ENCODE peak calls at places on chromosomes 3 and 15, in nine cellular contexts. Y is globus pallidus; Q is spleen; F is activated CD4-positive, alpha-beta T cell treated with anti-CD3 and anti-CD28 coated beads, Interleukin-2, amount 10 ng/mL, durations not matched to agents 7 days and 5 days; B is neural progenitor cell; K is HT1080; O is aorta; V is cardiac fibroblast; T is activated naive CD4-positive, alpha-beta T cell treated with anti-CD3 and anti-CD28 coated beads, Interleukin-2, amount 10 ng/mL, durations not matched to agents 7 days and 5 days. U is an unnamed sample.
A peak's percentile ranks its signal among the peaks of the same experiment; 100 is the strongest.

GRCh38 chr3:60755094-60755493 is 496.2 kb downstream of the FHIT start:
- DNase-seq in F (no peak), Q (no peak), T (no peak), V (no peak), Y (peak; percentile 26), B (peak; percentile 56), O (no peak), K (peak; percentile 11), U (peak; percentile 32)

GRCh38 chr3:33236005-33236404 is 17.4 kb upstream of the SUSD5 start:
- DNase-seq in Y (no peak), B (no peak), K (no peak), O (no peak), Q (no peak), V (no peak), T (no peak), F (no peak), U (no peak)

GRCh38 chr3:67000006-67000405 is 1.9 kb downstream of the KBTBD8 start:
- DNase-seq in T (no peak), B (no peak), Q (no peak), F (no peak), V (peak; percentile 87), K (peak; percentile 78), Y (no peak), O (no peak), U (peak; percentile 56)

GRCh38 chr3:119324899-119325298 is 30.7 kb downstream of the ARHGAP31 start:
- DNase-seq in B (no peak), F (no peak), O (no peak), K (no peak), Y (no peak), T (no peak), V (no peak), Q (no peak), U (no peak)

GRCh38 chr3:11019116-11019515 is 26.6 kb downstream of the SLC6A1 start:
- DNase-seq in B (no peak), F (no peak), T (no peak), Y (no peak), V (no peak), Q (no peak), K (peak; percentile 5), O (no peak), U (no peak)

GRCh38 chr3:30810617-30811016 is 83.8 kb downstream of the GADL1 start:
- DNase-seq in Q (no peak), T (no peak), V (no peak), F (no peak), K (no peak), O (peak; percentile 44), Y (no peak), B (no peak), U (no peak)

GRCh38 chr3:12954891-12955650 is 113.7 kb upstream of the RPL32 start:
- DNase-seq in Y (no peak), T (no peak), F (no peak), V (peak; percentile 22), O (peak; percentile 94), K (no peak), Q (peak; percentile 94), B (no peak), U (peak; percentile 93)

GRCh38 chr3:61683409-61684261 is 122.3 kb downstream of the PTPRG start:
- DNase-seq in T (no peak), Q (no peak), V (peak; percentile 59), O (no peak), B (no peak), Y (no peak), F (no peak), K (no peak), U (no peak)

GRCh38 chr15:43215961-43216360 is 4.9 kb downstream of the EPB42 start:
- DNase-seq in V (peak; percentile 20), F (no peak), Q (no peak), Y (no peak), T (no peak), B (no peak), O (no peak), K (peak; percentile 72), U (no peak)

GRCh38 chr3:157530637-157531300 is 27.6 kb upstream of the VEPH1 start:
- DNase-seq in O (no peak), V (peak; percentile 61), B (no peak), K (peak; percentile 70), Q (no peak), T (no peak), Y (no peak), F (no peak), U (no peak)

GRCh38 chr3:88031543-88032148 is 27.2 kb downstream of the CGGBP1 start:
- DNase-seq in Y (peak; percentile 40), T (peak; percentile 40), V (peak; percentile 51), Q (no peak), O (no peak), F (peak; percentile 31), K (peak; percentile 58), B (no peak), U (peak; percentile 64)

GRCh38 chr3:147129665-147130064 is 276.7 kb downstream of the ZIC4 start:
- DNase-seq in B (no peak), V (no peak), F (no peak), O (no peak), T (no peak), Y (no peak), Q (peak; percentile 47), K (no peak), U (no peak)

GRCh38 chr3:46866720-46867549 is 3.7 kb upstream of the MYL3 start:
- DNase-seq in F (peak; percentile 82), T (peak; percentile 87), V (peak; percentile 59), Y (peak; percentile 36), Q (peak; percentile 95), O (peak; percentile 88), B (peak; percentile 84), K (peak; percentile 34), U (peak; percentile 50)

GRCh38 chr15:95741830-95742229 is 588.7 kb upstream of the NR2F2 start:
- DNase-seq in K (no peak), V (no peak), F (no peak), Q (no peak), O (no peak), Y (no peak), T (no peak), B (no peak), U (no peak)

GRCh38 chr3:44000586-44000985 is 241.1 kb upstream of the TOPAZ1 start:
- DNase-seq in V (peak; percentile 71), Y (no peak), B (no peak), T (no peak), Q (no peak), F (no peak), K (peak; percentile 74), O (no peak), U (no peak)

GRCh38 chr3:59994720-59995304 is 945.0 kb upstream of the CFAP20DC start:
- DNase-seq in B (no peak), K (no peak), Q (no peak), Y (no peak), F (no peak), V (no peak), O (no peak), T (no peak), U (no peak)

GRCh38 chr3:183212096-183212495 is 41.0 kb upstream of the B3GNT5 start:
- DNase-seq in F (no peak), Q (no peak), Y (no peak), V (no peak), T (no peak), O (no peak), B (no peak), K (no peak), U (no peak)

GRCh38 chr3:170180107-170180951 is 1.2 kb downstream of the PHC3 start:
- DNase-seq in Q (no peak), F (no peak), K (peak; percentile 52), Y (peak; percentile 2), T (peak; percentile 25), O (no peak), B (no peak), V (peak; percentile 33), U (peak; percentile 63)

GRCh38 chr15:73697033-73697467 is 12.9 kb downstream of the CD276 start:
- DNase-seq in O (peak; percentile 94), T (peak; percentile 88), Q (peak; percentile 92), Y (peak; percentile 74), V (peak; percentile 95), K (peak; percentile 99), F (peak; percentile 86), B (peak; percentile 38), U (no peak)

GRCh38 chr3:49410844-49411549 is 779 bp downstream of the RHOA start:
- DNase-seq in B (no peak), Y (peak; percentile 26), T (no peak), Q (no peak), K (no peak), F (no peak), V (no peak), O (no peak), U (peak; percentile 48)